ENCODE peak calls at places on chromosome X, in ten cellular contexts. A is activated naive CD4-positive, alpha-beta T cell treated with anti-CD3 and anti-CD28 coated beads, Interleukin-2, amount 50 U/mL, for 16 hours; D is HS-5; J is NCI-H1092 treated with DMSO at 0.1 percent for 48 hours; M is putamen; G is activated CD8-positive, alpha-beta memory T cell treated with anti-CD3 and anti-CD28 coated beads, Interleukin-2, amount 50 U/mL, for 48 hours; S is suprapubic skin; H is mesenchymal stem cell; P is lower leg skin; L is HEK293T. Y is an unnamed sample.

GRCh38 chrX:135973025-135973547 is 702 bp downstream of the MMGT1 start:
- DNase-seq in A (no peak), D (no peak), J (peak; percentile 36), M (no peak), G (no peak), S (no peak), H (peak; percentile 42), P (no peak), L (peak; percentile 28), Y (peak; percentile 38)

GRCh38 chrX:63581390-63581789 is 203.6 kb downstream of the ARHGEF9 start:
- DNase-seq in A (no peak), D (no peak), J (no peak), M (no peak), G (no peak), S (no peak), H (no peak), P (no peak), L (no peak), Y (no peak)

GRCh38 chrX:129932792-129933321 is 26.9 kb downstream of the UTP14A start:
- DNase-seq in A (no peak), D (no peak), J (no peak), M (no peak), G (peak; percentile 52), S (peak; percentile 78), H (peak; percentile 15), P (no peak), L (no peak), Y (peak; percentile 45)

GRCh38 chrX:121308276-121308805 is 260.9 kb downstream of the GLUD2 start:
- DNase-seq in A (peak; percentile 57), D (peak; percentile 64), J (peak; percentile 40), M (peak; percentile 25), G (peak; percentile 56), S (no peak), H (no peak), P (peak; percentile 23), L (peak; percentile 57), Y (peak; percentile 34)

GRCh38 chrX:102345916-102346315 is 93.9 kb downstream of the NXF2B start:
- DNase-seq in A (peak; percentile 60), D (no peak), J (no peak), M (peak; percentile 15), G (peak; percentile 86), S (peak; percentile 78), H (peak; percentile 34), P (peak; percentile 33), L (peak; percentile 68), Y (peak; percentile 48)

GRCh38 chrX:136228808-136229207 is 22.4 kb downstream of the MAP7D3 start:
- DNase-seq in A (no peak), D (no peak), J (no peak), M (no peak), G (no peak), S (no peak), H (no peak), P (no peak), L (no peak), Y (no peak)

GRCh38 chrX:136272325-136272724 is 21.1 kb upstream of the MAP7D3 start:
- DNase-seq in A (no peak), D (no peak), J (no peak), M (no peak), G (no peak), S (no peak), H (peak; percentile 21), P (no peak), L (peak; percentile 29), Y (no peak)

GRCh38 chrX:17738002-17738713 is 865 bp downstream of the SCML1 start:
- DNase-seq in A (peak; percentile 34), D (no peak), J (peak; percentile 54), M (peak; percentile 2), G (peak; percentile 61), S (no peak), H (peak; percentile 51), P (peak; percentile 16), L (peak; percentile 16), Y (peak; percentile 59)

GRCh38 chrX:75648803-75649588 is 126.2 kb upstream of the ZDHHC15 start:
- DNase-seq in A (no peak), D (no peak), J (no peak), M (no peak), G (no peak), S (no peak), H (no peak), P (no peak), L (no peak), Y (no peak)

GRCh38 chrX:53236025-53236679 is 11.1 kb upstream of the KDM5C start:
- DNase-seq in A (no peak), D (no peak), J (no peak), M (no peak), G (no peak), S (no peak), H (no peak), P (no peak), L (no peak), Y (no peak)

GRCh38 chrX:574355-574754 is 56.2 kb upstream of the SHOX start:
- DNase-seq in A (no peak), D (no peak), J (no peak), M (no peak), G (no peak), S (no peak), H (no peak), P (no peak), L (no peak), Y (no peak)

GRCh38 chrX:39202641-39203040 is 401.4 kb downstream of the MID1IP1 start:
- DNase-seq in A (no peak), D (no peak), J (no peak), M (no peak), G (no peak), S (no peak), H (no peak), P (no peak), L (no peak), Y (no peak)

GRCh38 chrX:18348047-18348446 is 6.4 kb downstream of the SCML2 start:
- DNase-seq in A (no peak), D (no peak), J (no peak), M (no peak), G (no peak), S (no peak), H (peak; percentile 1), P (no peak), L (peak; percentile 33), Y (no peak)

GRCh38 chrX:109393859-109394258 is 88.0 kb downstream of the GUCY2F start:
- DNase-seq in A (no peak), D (no peak), J (no peak), M (no peak), G (no peak), S (no peak), H (no peak), P (no peak), L (peak; percentile 44), Y (no peak)

GRCh38 chrX:120036704-120037103 is 40.8 kb downstream of the RHOXF2B start:
- DNase-seq in A (no peak), D (no peak), J (no peak), M (no peak), G (no peak), S (no peak), H (no peak), P (no peak), L (no peak), Y (no peak)

GRCh38 chrX:23861215-23861896 is 46.4 kb downstream of the APOO start:
- DNase-seq in A (no peak), D (no peak), J (no peak), M (no peak), G (no peak), S (no peak), H (no peak), P (no peak), L (no peak), Y (no peak)

GRCh38 chrX:111329370-111329769 is 59.1 kb upstream of the CAPN6 start:
- DNase-seq in A (no peak), D (no peak), J (no peak), M (no peak), G (no peak), S (no peak), H (no peak), P (no peak), L (no peak), Y (no peak)

GRCh38 chrX:5646818-5647217 is 581.8 kb downstream of the NLGN4X start:
- DNase-seq in A (no peak), D (no peak), J (no peak), M (peak; percentile 4), G (no peak), S (no peak), H (no peak), P (no peak), L (no peak), Y (no peak)

GRCh38 chrX:133171962-133172708 is 46.0 kb downstream of the TFDP3 start:
- DNase-seq in A (no peak), D (no peak), J (peak; percentile 9), M (no peak), G (no peak), S (no peak), H (peak; percentile 24), P (no peak), L (peak; percentile 38), Y (no peak)